ENCODE peak calls at places on chromosomes 12 and 14, in nine cellular contexts. Z is transverse colon; Q is CD8-positive, alpha-beta T cell; E is A549; P is brain microvascular endothelial cell; N is tibial nerve; D is neural progenitor cell; F is lower lobe of right lung; A is heart right ventricle. J is an unnamed sample.
A peak's percentile ranks its signal among the peaks of the same experiment; 100 is the strongest.

GRCh38 chr12:114721266-114721665 is 37.3 kb upstream of the TBX3 start:
- DNase-seq in Z (no peak), Q (no peak), E (no peak), P (no peak), N (no peak), D (no peak), F (no peak), A (no peak), J (no peak)

GRCh38 chr12:114669501-114670256 is 14.3 kb downstream of the TBX3 start:
- DNase-seq in Z (no peak), Q (no peak), E (no peak), P (no peak), N (no peak), D (peak; percentile 60), F (no peak), A (no peak), J (no peak)

GRCh38 chr12:54984602-54985376 is at the start of gene TESPA1:
- DNase-seq in Z (peak; percentile 71), Q (peak; percentile 64), E (no peak), P (no peak), N (peak; percentile 56), D (no peak), F (peak; percentile 79), A (peak; percentile 53), J (peak; percentile 72)

GRCh38 chr12:80192087-80192486 is 92.8 kb downstream of the OTOGL start:
- DNase-seq in Z (no peak), Q (no peak), E (no peak), P (no peak), N (no peak), D (no peak), F (no peak), A (no peak), J (no peak)

GRCh38 chr14:96598332-96598928 is 96.2 kb downstream of the PAPOLA start:
- DNase-seq in Z (no peak), Q (no peak), E (no peak), P (no peak), N (no peak), D (no peak), F (no peak), A (no peak), J (no peak)

GRCh38 chr12:133129368-133130037 is 571 bp downstream of the ZNF891 start:
- DNase-seq in Z (no peak), Q (no peak), E (no peak), P (no peak), N (no peak), D (no peak), F (no peak), A (no peak), J (peak; percentile 53)

GRCh38 chr12:48814313-48815280 is 3.7 kb upstream of the CACNB3 start:
- DNase-seq in Z (peak; percentile 93), Q (peak; percentile 39), E (peak; percentile 82), P (peak; percentile 64), N (peak; percentile 88), D (peak; percentile 90), F (peak; percentile 91), A (peak; percentile 89), J (peak; percentile 98)

GRCh38 chr12:109863961-109864712 is 16.2 kb downstream of the GLTP start:
- DNase-seq in Z (peak; percentile 75), Q (no peak), E (peak; percentile 66), P (peak; percentile 8), N (no peak), D (no peak), F (no peak), A (no peak), J (peak; percentile 58)

GRCh38 chr12:77229640-77230442 is 164.5 kb upstream of the E2F7 start:
- DNase-seq in Z (no peak), Q (no peak), E (no peak), P (peak; percentile 8), N (no peak), D (no peak), F (no peak), A (no peak), J (no peak)

GRCh38 chr12:21451529-21451928 is 14.1 kb downstream of the PYROXD1 start:
- DNase-seq in Z (no peak), Q (no peak), E (no peak), P (peak; percentile 18), N (no peak), D (no peak), F (no peak), A (no peak), J (no peak)

GRCh38 chr12:98997-99396 is 32.4 kb downstream of the IQSEC3 start:
- DNase-seq in Z (no peak), Q (no peak), E (no peak), P (no peak), N (no peak), D (peak; percentile 55), F (no peak), A (no peak), J (no peak)

GRCh38 chr12:27900920-27901879 is 71.3 kb downstream of the PTHLH start:
- DNase-seq in Z (no peak), Q (no peak), E (no peak), P (no peak), N (no peak), D (no peak), F (no peak), A (no peak), J (no peak)

GRCh38 chr12:100190013-100190394 is 10.6 kb upstream of the ACTR6 start:
- DNase-seq in Z (no peak), Q (no peak), E (no peak), P (no peak), N (no peak), D (no peak), F (no peak), A (peak; percentile 29), J (no peak)

GRCh38 chr12:123131291-123131831 is 19.5 kb downstream of the PITPNM2 start:
- DNase-seq in Z (peak; percentile 57), Q (no peak), E (no peak), P (peak; percentile 39), N (no peak), D (no peak), F (no peak), A (no peak), J (no peak)

GRCh38 chr12:82708507-82708906 is 21.8 kb downstream of the TMTC2 start:
- DNase-seq in Z (peak; percentile 31), Q (no peak), E (no peak), P (no peak), N (no peak), D (peak; percentile 64), F (no peak), A (peak; percentile 25), J (no peak)

GRCh38 chr12:109301643-109302176 is 7.4 kb downstream of the FOXN4 start:
- DNase-seq in Z (no peak), Q (no peak), E (no peak), P (no peak), N (no peak), D (no peak), F (no peak), A (no peak), J (no peak)

GRCh38 chr12:563250-563781 is 99.9 kb downstream of the NINJ2 start:
- DNase-seq in Z (no peak), Q (peak; percentile 19), E (no peak), P (no peak), N (no peak), D (no peak), F (no peak), A (no peak), J (no peak)

DNA sequence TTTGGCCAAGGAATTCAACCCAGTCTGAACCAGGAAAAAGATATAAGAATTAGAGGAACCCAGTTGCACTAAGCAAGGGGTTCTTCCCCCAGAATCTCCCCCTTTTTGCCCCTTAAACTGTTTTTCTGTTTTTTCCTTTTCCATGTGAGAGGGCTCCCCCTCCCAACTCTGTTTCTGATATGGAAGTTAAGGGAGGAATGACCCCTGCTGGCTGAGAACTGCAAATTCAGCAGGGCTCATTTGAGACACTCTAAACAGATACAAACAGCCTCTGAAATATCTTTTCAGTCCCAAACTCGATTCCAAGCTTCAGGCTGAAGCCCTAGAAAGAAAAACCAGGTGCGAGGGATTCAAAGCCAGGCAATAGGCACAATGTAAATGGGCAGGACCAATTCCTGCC is 132.7 kb downstream of the SLC41A2 start:
- DNase-seq in Z (no peak), Q (no peak), E (peak; percentile 36), P (peak; percentile 24), N (no peak), D (peak; percentile 6), F (no peak), A (no peak), J (no peak)
- TF ChIP-seq CTCF in Z (no peak), Q (no peak), E (peak; percentile 16), P (peak; percentile 58), N (no peak), D (peak; percentile 38), F (peak; percentile 11), A (peak; percentile 12), J (peak; percentile 37)

GRCh38 chr14:27485193-27485592 is 887.4 kb upstream of the NOVA1 start:
- DNase-seq in Z (no peak), Q (no peak), E (no peak), P (no peak), N (no peak), D (no peak), F (no peak), A (no peak), J (no peak)
- H3K4me3 ChIP-seq in Z (no peak overlapping the region), Q (no peak overlapping the region), E (no peak overlapping the region), P (no peak overlapping the region), N (no peak overlapping the region), D (no peak overlapping the region), F (no peak overlapping the region), A (no peak overlapping the region), J (no peak overlapping the region)

DNA sequence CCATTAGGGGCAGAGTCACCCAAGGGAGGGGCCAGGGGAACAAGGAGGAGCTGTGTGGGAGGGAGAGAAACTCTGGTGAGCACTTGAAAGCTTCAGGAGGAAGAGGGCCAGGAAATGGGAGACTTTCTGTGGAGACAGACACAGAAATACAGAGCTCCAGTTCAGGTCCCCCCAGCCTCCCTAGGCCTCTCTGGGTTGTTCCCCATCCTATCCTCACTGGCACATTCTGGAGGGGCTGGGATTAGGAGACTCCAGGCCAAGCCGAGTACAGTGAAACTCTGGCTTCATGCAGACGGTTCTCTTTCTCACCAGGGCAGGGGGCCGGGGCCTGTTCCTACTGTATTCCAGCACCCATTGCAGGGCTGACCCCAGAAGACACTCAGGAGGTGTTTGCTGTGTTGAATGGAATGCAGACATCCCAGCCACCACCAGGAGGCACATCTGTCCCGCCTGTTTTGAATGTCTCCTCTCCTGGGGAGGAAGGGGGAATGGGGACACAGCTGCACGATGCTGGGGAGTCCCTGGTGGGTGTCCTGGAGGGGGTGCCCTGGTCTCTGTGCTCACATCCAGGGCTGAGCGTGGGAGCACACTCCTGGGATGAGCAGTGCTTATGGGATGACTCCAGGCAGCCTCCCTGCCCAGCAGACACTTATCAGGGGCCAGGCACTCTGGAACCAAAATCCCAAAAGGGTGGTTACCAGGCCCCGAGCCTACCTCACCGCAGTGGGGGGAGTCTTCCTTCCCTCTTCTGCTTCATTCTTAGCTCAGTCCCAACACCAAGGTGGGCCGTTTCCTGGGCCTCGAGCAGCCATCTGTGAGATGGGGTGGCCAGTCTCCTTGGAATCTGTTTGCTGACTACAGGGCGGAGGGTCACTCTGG is 5.5 kb upstream of the KRT84 start:
- DNase-seq in Z (peak; percentile 22), Q (no peak), E (peak; percentile 58), P (peak; percentile 32), N (no peak), D (peak; percentile 51), F (no peak), A (no peak), J (no peak)
- TF ChIP-seq CTCF in Z (peak; percentile 45), Q (no peak), E (peak; percentile 61), P (peak; percentile 87), N (peak; percentile 11), D (peak; percentile 75), F (peak; percentile 35), A (peak; percentile 52), J (peak; percentile 23)

DNA sequence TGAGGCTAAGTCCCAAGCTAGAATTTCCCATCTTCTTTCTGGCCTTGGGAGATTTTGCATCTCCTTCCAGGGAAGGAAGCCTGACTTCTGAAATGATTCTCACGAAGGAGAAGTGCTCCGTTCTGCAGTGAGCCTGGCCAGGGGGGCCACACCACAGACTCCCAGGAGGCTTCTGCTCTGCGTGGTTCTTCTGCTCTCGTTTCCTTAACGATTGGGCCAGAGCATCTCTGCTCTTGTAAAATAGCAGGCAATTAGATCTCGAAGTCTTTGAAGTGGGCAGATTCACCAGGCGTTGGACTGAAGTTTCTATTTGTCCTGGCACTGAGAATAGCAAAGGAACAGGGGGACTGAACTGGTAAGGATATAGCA is 6.7 kb upstream of the BATF start:
- DNase-seq in Z (no peak), Q (no peak), E (no peak), P (no peak), N (no peak), D (no peak), F (no peak), A (no peak), J (no peak)
- H3K4me3 ChIP-seq in Z (no peak overlapping the region), Q (peak overlapping the region; percentile 37), E (no peak overlapping the region), P (peak overlapping the region; percentile 59), N (peak overlapping the region; percentile 35), D (no peak overlapping the region), F (peak overlapping the region; percentile 46), A (no peak overlapping the region), J (peak overlapping the region; percentile 21)